ENCODE peak calls at places on chromosome 14, in seven cellular contexts. Q is brain microvascular endothelial cell, B is RPMI7951, Z is NCI-H187 treated with DMSO at 0.1 percent for 48 hours, L is GM03348, S is left ventricle myocardium superior, R is Calu3. M is an unnamed sample.

GRCh38 chr14:64417042-64417770 is 29.1 kb downstream of the MTHFD1 start:
- DNase-seq in Q (peak), B (peak), Z (no peak), L (peak), S (no peak), R (no peak), M (peak)

GRCh38 chr14:64711039-64711438 is 6.8 kb downstream of the PLEKHG3 start:
- DNase-seq in Q (no peak), B (no peak), Z (no peak), L (no peak), S (no peak), R (no peak), M (no peak)

GRCh38 chr14:91061309-91061887 is 957 bp upstream of the RPS6KA5 start:
- DNase-seq in Q (no peak), B (no peak), Z (no peak), L (no peak), S (no peak), R (no peak), M (no peak)

GRCh38 chr14:23638414-23639047 is 2.4 kb downstream of the DHRS2 start:
- DNase-seq in Q (no peak), B (peak), Z (no peak), L (no peak), S (no peak), R (no peak), M (no peak)

GRCh38 chr14:61296707-61297502 is 15.8 kb upstream of the TMEM30B start:
- DNase-seq in Q (peak), B (peak), Z (no peak), L (peak), S (no peak), R (peak), M (peak)

GRCh38 chr14:100215330-100215885 is 23.5 kb upstream of the YY1 start:
- DNase-seq in Q (no peak), B (no peak), Z (no peak), L (no peak), S (no peak), R (no peak), M (no peak)

GRCh38 chr14:31829256-31829923 is 247.7 kb upstream of the ARHGAP5 start:
- DNase-seq in Q (peak), B (peak), Z (no peak), L (peak), S (no peak), R (no peak), M (peak)

GRCh38 chr14:104586832-104587620 is 7.5 kb downstream of the C14orf180 start:
- DNase-seq in Q (no peak), B (no peak), Z (no peak), L (no peak), S (peak), R (no peak), M (no peak)

GRCh38 chr14:74866708-74867389 is 9.1 kb downstream of the PROX2 start:
- DNase-seq in Q (no peak), B (no peak), Z (no peak), L (no peak), S (no peak), R (no peak), M (no peak)

GRCh38 chr14:54790092-54790491 is 112.5 kb downstream of the GCH1 start:
- DNase-seq in Q (no peak), B (no peak), Z (no peak), L (no peak), S (no peak), R (no peak), M (no peak)

GRCh38 chr14:69880851-69881250 is 1.6 kb downstream of the SMOC1 start:
- DNase-seq in Q (no peak), B (no peak), Z (no peak), L (no peak), S (no peak), R (no peak), M (no peak)

GRCh38 chr14:94775875-94776217 is 5.9 kb upstream of the GSC start:
- DNase-seq in Q (no peak), B (no peak), Z (no peak), L (no peak), S (no peak), R (no peak), M (no peak)

GRCh38 chr14:93964281-93964680 is 12.1 kb downstream of the ASB2 start:
- DNase-seq in Q (no peak), B (no peak), Z (no peak), L (no peak), S (no peak), R (no peak), M (no peak)

GRCh38 chr14:34935552-34935951 is 47.2 kb upstream of the SRP54 start:
- DNase-seq in Q (no peak), B (no peak), Z (no peak), L (no peak), S (no peak), R (no peak), M (no peak)

GRCh38 chr14:71478542-71478941 is 453.7 kb upstream of the RGS6 start:
- DNase-seq in Q (peak), B (peak), Z (no peak), L (peak), S (no peak), R (no peak), M (peak)

M was measured in astrocyte of the spinal cord.